ENCODE peak calls at places on chromosomes 7 and 10, in six cellular contexts. O is RWPE2; S is activated effector memory CD4-positive, alpha-beta T cell treated with anti-CD3 and anti-CD28 coated beads, Interleukin-2, amount 50 U/mL, for 16 hours; R is NCI-H524 treated with DMSO at 0.1 percent for 48 hours; C is T-helper 2 cell; F is CD4-positive, CD25-positive, alpha-beta regulatory T cell. Z is an unnamed sample.
A peak's percentile ranks its signal among the peaks of the same experiment; 100 is the strongest.

GRCh38 chr7:148492157-148492860 is 98.3 kb upstream of the C7orf33 start:
- DNase-seq in O (no peak), S (no peak), R (no peak), C (no peak), F (no peak), Z (no peak)

GRCh38 chr7:137592232-137592896 is 248.8 kb upstream of the PTN start:
- DNase-seq in O (no peak), S (no peak), R (peak; percentile 42), C (peak; percentile 9), F (no peak), Z (peak; percentile 38)

GRCh38 chr7:116443101-116443523 is 56.4 kb upstream of the CAV2 start:
- DNase-seq in O (no peak), S (no peak), R (no peak), C (no peak), F (no peak), Z (no peak)

GRCh38 chr10:6667679-6668270 is 87.7 kb upstream of the PRKCQ start:
- DNase-seq in O (no peak), S (peak; percentile 69), R (no peak), C (peak; percentile 74), F (no peak), Z (no peak)

GRCh38 chr7:134130124-134130523 is 3.0 kb downstream of the LRGUK start:
- DNase-seq in O (no peak), S (no peak), R (no peak), C (no peak), F (no peak), Z (no peak)

GRCh38 chr7:17033245-17033644 is 151.5 kb upstream of the AGR3 start:
- DNase-seq in O (no peak), S (no peak), R (no peak), C (no peak), F (no peak), Z (no peak)

GRCh38 chr10:19096674-19097073 is 48.1 kb downstream of the MALRD1 start:
- DNase-seq in O (no peak), S (no peak), R (peak; percentile 64), C (no peak), F (no peak), Z (no peak)

GRCh38 chr10:43076311-43076875 is 476 bp upstream of the RET start:
- DNase-seq in O (no peak), S (no peak), R (no peak), C (no peak), F (no peak), Z (no peak)

GRCh38 chr7:124072603-124073324 is 39.9 kb upstream of the TMEM229A start:
- DNase-seq in O (no peak), S (no peak), R (peak; percentile 66), C (no peak), F (no peak), Z (no peak)

GRCh38 chr10:52961298-52961697 is 188.7 kb upstream of the MBL2 start:
- DNase-seq in O (no peak), S (no peak), R (no peak), C (no peak), F (no peak), Z (no peak)

GRCh38 chr10:77926566-77927342 is at the start of gene DLG5:
- DNase-seq in O (no peak), S (peak; percentile 63), R (no peak), C (peak; percentile 36), F (no peak), Z (peak; percentile 68)

GRCh38 chr10:80739963-80740715 is 202.4 kb downstream of the SH2D4B start:
- DNase-seq in O (no peak), S (no peak), R (no peak), C (no peak), F (no peak), Z (no peak)

GRCh38 chr7:41943098-41943577 is 240.2 kb upstream of the INHBA start:
- DNase-seq in O (no peak), S (peak; percentile 87), R (no peak), C (peak; percentile 54), F (peak; percentile 14), Z (peak; percentile 86)

GRCh38 chr7:150860978-150861295 is 8.6 kb downstream of the AOC1 start:
- DNase-seq in O (no peak), S (no peak), R (no peak), C (no peak), F (no peak), Z (no peak)

GRCh38 chr10:124353896-124354295 is 64.8 kb downstream of the OAT start:
- DNase-seq in O (no peak), S (peak; percentile 53), R (no peak), C (no peak), F (no peak), Z (peak; percentile 41)

GRCh38 chr10:133158756-133159610 is 1.0 kb upstream of the KNDC1 start:
- DNase-seq in O (peak; percentile 54), S (peak; percentile 60), R (no peak), C (no peak), F (no peak), Z (no peak)

GRCh38 chr10:70441877-70442205 is 360 bp upstream of the NODAL start:
- DNase-seq in O (no peak), S (no peak), R (no peak), C (no peak), F (no peak), Z (no peak)

GRCh38 chr10:42428534-42428933 is 209.8 kb downstream of the ZNF33B start:
- DNase-seq in O (no peak), S (no peak), R (no peak), C (no peak), F (no peak), Z (no peak)

GRCh38 chr7:146982482-146982881 is 865.9 kb downstream of the CNTNAP2 start:
- DNase-seq in O (no peak), S (no peak), R (no peak), C (no peak), F (no peak), Z (no peak)

GRCh38 chr10:21473135-21473534 is 52.3 kb downstream of the SKIDA1 start:
- DNase-seq in O (no peak), S (no peak), R (no peak), C (no peak), F (no peak), Z (no peak)

GRCh38 chr7:42198974-42199668 is 37.9 kb downstream of the GLI3 start:
- DNase-seq in O (no peak), S (no peak), R (no peak), C (peak; percentile 20), F (no peak), Z (no peak)

GRCh38 chr10:28925154-28925663 is 247.9 kb downstream of the BAMBI start:
- DNase-seq in O (no peak), S (no peak), R (no peak), C (no peak), F (no peak), Z (no peak)

GRCh38 chr10:124632064-124632531 is 112.1 kb downstream of the FAM53B start:
- DNase-seq in O (no peak), S (peak; percentile 78), R (peak; percentile 3), C (peak; percentile 46), F (no peak), Z (no peak)

GRCh38 chr7:17095001-17095574 is 203.4 kb upstream of the AHR start:
- DNase-seq in O (peak; percentile 95), S (no peak), R (no peak), C (peak; percentile 19), F (no peak), Z (peak; percentile 43)

GRCh38 chr10:2929859-2930258 is 137.5 kb upstream of the PFKP start:
- DNase-seq in O (no peak), S (no peak), R (no peak), C (no peak), F (no peak), Z (no peak)

GRCh38 chr7:47026733-47027450 is 555.0 kb downstream of the TNS3 start:
- DNase-seq in O (no peak), S (no peak), R (no peak), C (no peak), F (no peak), Z (no peak)

GRCh38 chr10:118850418-118851061 is 95.8 kb upstream of the CACUL1 start:
- DNase-seq in O (no peak), S (peak; percentile 86), R (no peak), C (peak; percentile 52), F (peak; percentile 21), Z (peak; percentile 52)

GRCh38 chr7:141439776-141440175 is 111.4 kb upstream of the AGK start:
- DNase-seq in O (no peak), S (no peak), R (no peak), C (no peak), F (no peak), Z (no peak)

GRCh38 chr10:34526186-34526585 is 288.9 kb downstream of the PARD3 start:
- DNase-seq in O (no peak), S (no peak), R (no peak), C (no peak), F (no peak), Z (no peak)

GRCh38 chr10:4270116-4270515 is 485.1 kb upstream of the KLF6 start:
- DNase-seq in O (no peak), S (no peak), R (no peak), C (peak; percentile 15), F (no peak), Z (no peak)

GRCh38 chr10:19930936-19931859 is 115.0 kb downstream of the PLXDC2 start:
- DNase-seq in O (no peak), S (no peak), R (peak; percentile 26), C (no peak), F (no peak), Z (no peak)

GRCh38 chr10:71761541-71762113 is 11.7 kb downstream of the VSIR start:
- DNase-seq in O (no peak), S (no peak), R (no peak), C (no peak), F (no peak), Z (no peak)

GRCh38 chr10:13072339-13072738 is 27.6 kb upstream of the OPTN start:
- DNase-seq in O (no peak), S (no peak), R (no peak), C (no peak), F (no peak), Z (no peak)

GRCh38 chr7:25580156-25580555 is 351.9 kb upstream of the NPVF start:
- DNase-seq in O (no peak), S (no peak), R (no peak), C (no peak), F (no peak), Z (no peak)

GRCh38 chr10:63548860-63549259 is 27.7 kb downstream of the REEP3 start:
- DNase-seq in O (no peak), S (no peak), R (no peak), C (no peak), F (no peak), Z (no peak)

GRCh38 chr10:98269435-98269912 is 1.5 kb upstream of the LOXL4 start:
- DNase-seq in O (no peak), S (no peak), R (no peak), C (no peak), F (no peak), Z (peak; percentile 97)

GRCh38 chr7:105454058-105454739 is 65.5 kb upstream of the SRPK2 start:
- DNase-seq in O (no peak), S (no peak), R (no peak), C (no peak), F (no peak), Z (no peak)

GRCh38 chr7:30134011-30134410 is 775 bp upstream of the MTURN start:
- DNase-seq in O (no peak), S (no peak), R (no peak), C (no peak), F (no peak), Z (no peak)